ENCODE peak calls at places on chromosomes 3 and 15, in ten cellular contexts. S is tibial nerve, F is trophoblast cell, M is GM23338, Z is gastrocnemius medialis, U is aorta, K is stomach, G is heart left ventricle, A is lower lobe of right lung, T is breast epithelium. E is an unnamed sample.

GRCh38 chr15:71115567-71116351 is 488 bp downstream of the THSD4 start:
- DNase-seq in U (peak), K (peak), F (peak), A (peak), S (peak), Z (no peak), M (peak), T (peak), G (peak), E (no peak)

GRCh38 chr3:99645277-99646106 is 7.1 kb downstream of the COL8A1 start:
- DNase-seq in Z (no peak), F (peak), U (no peak), T (no peak), A (no peak), M (peak), S (no peak), G (no peak), K (no peak), E (no peak)

GRCh38 chr3:126746395-126747177 is 42.5 kb downstream of the CHCHD6 start:
- DNase-seq in K (peak), M (no peak), G (peak), Z (peak), S (peak), A (peak), U (no peak), F (peak), T (no peak), E (no peak)

GRCh38 chr15:88704791-88705768 is 66.3 kb downstream of the ISG20 start:
- DNase-seq in S (peak), G (peak), A (no peak), T (no peak), M (peak), F (no peak), K (peak), Z (no peak), U (peak), E (peak)

GRCh38 chr15:96359772-96360498 is 29.4 kb downstream of the NR2F2 start:
- DNase-seq in M (peak), F (peak), U (peak), Z (no peak), T (no peak), K (peak), A (no peak), G (no peak), S (peak), E (no peak)

GRCh38 chr3:141485578-141486415 is 1.0 kb upstream of the RASA2 start:
- DNase-seq in A (no peak), Z (no peak), M (peak), K (no peak), T (no peak), U (peak), G (no peak), F (peak), S (no peak), E (no peak)

GRCh38 chr3:197151562-197151961 is 121.9 kb upstream of the MELTF start:
- DNase-seq in F (peak), T (no peak), A (no peak), M (no peak), U (no peak), K (peak), S (peak), G (peak), Z (peak), E (no peak)

GRCh38 chr3:134362221-134362620 is 12.0 kb downstream of the AMOTL2 start:
- DNase-seq in M (no peak), F (no peak), G (no peak), T (peak), Z (no peak), K (no peak), A (peak), U (peak), S (no peak), E (no peak)

GRCh38 chr3:67559029-67559605 is 95.3 kb downstream of the SUCLG2 start:
- DNase-seq in S (no peak), M (no peak), T (no peak), U (no peak), G (no peak), A (no peak), Z (no peak), K (no peak), F (no peak), E (no peak)

GRCh38 chr15:93030430-93031102 is 58.4 kb downstream of the RGMA start:
- DNase-seq in M (peak), F (peak), S (peak), Z (peak), K (peak), G (peak), U (peak), A (peak), T (peak), E (peak)

GRCh38 chr15:48924528-48925393 is 39.0 kb downstream of the SHC4 start:
- DNase-seq in T (no peak), U (no peak), F (no peak), K (no peak), Z (no peak), A (no peak), M (no peak), G (no peak), S (peak), E (no peak)

GRCh38 chr15:59371458-59372351 is 966 bp downstream of the MYO1E start:
- DNase-seq in S (peak), M (peak), U (no peak), T (peak), K (peak), F (peak), Z (peak), A (peak), G (peak), E (peak)

GRCh38 chr15:57734860-57735259 is 28.3 kb downstream of the POLR2M start:
- DNase-seq in F (no peak), T (no peak), S (no peak), K (no peak), G (no peak), A (no peak), Z (no peak), U (no peak), M (no peak), E (no peak)

GRCh38 chr3:139173372-139174108 is 128.8 kb upstream of the PRR23C start:
- DNase-seq in U (no peak), M (no peak), S (no peak), G (no peak), Z (no peak), T (no peak), F (no peak), K (no peak), A (no peak), E (no peak)

GRCh38 chr3:177657243-177657642 is 460.0 kb upstream of the TBL1XR1 start:
- DNase-seq in S (no peak), U (no peak), K (no peak), F (no peak), M (no peak), Z (no peak), G (no peak), T (no peak), A (no peak), E (no peak)

GRCh38 chr3:143974181-143974876 is 2.7 kb downstream of the DIPK2A start:
- DNase-seq in F (no peak), T (no peak), A (no peak), U (no peak), S (no peak), K (no peak), G (no peak), M (no peak), Z (no peak), E (no peak)

GRCh38 chr3:186286114-186286513 is 75.9 kb downstream of the DGKG start:
- DNase-seq in K (no peak), M (no peak), S (no peak), F (peak), A (no peak), G (no peak), U (no peak), Z (no peak), T (no peak), E (no peak)

GRCh38 chr15:72809329-72809728 is 25.8 kb upstream of the ADPGK start:
- DNase-seq in Z (no peak), A (no peak), K (no peak), T (no peak), G (no peak), F (no peak), M (no peak), U (no peak), S (no peak), E (no peak)

GRCh38 chr3:135246027-135246426 is 451.0 kb downstream of the EPHB1 start:
- DNase-seq in K (no peak), M (peak), Z (no peak), S (no peak), T (no peak), G (no peak), U (no peak), F (no peak), A (no peak), E (no peak)

GRCh38 chr15:36468746-36469145 is 110.7 kb upstream of the CDIN1 start:
- DNase-seq in S (no peak), A (peak), G (peak), K (no peak), Z (no peak), U (no peak), F (no peak), T (no peak), M (no peak), E (no peak)

GRCh38 chr3:159200176-159200575 is 398.3 kb downstream of the MFSD1 start:
- DNase-seq in A (no peak), M (no peak), G (no peak), K (no peak), S (no peak), T (no peak), Z (no peak), U (no peak), F (no peak), E (no peak)

GRCh38 chr3:181691951-181692849 is 19.5 kb upstream of the SOX2 start:
- DNase-seq in M (no peak), F (no peak), K (no peak), Z (no peak), G (no peak), U (no peak), S (no peak), A (no peak), T (no peak), E (no peak)

GRCh38 chr3:123339302-123339701 is 109.6 kb downstream of the ADCY5 start:
- DNase-seq in T (no peak), F (no peak), M (no peak), S (no peak), K (no peak), U (no peak), Z (no peak), G (no peak), A (no peak), E (no peak)

GRCh38 chr3:98791341-98792325 is 28.5 kb downstream of the ST3GAL6 start:
- DNase-seq in T (no peak), G (no peak), S (no peak), F (no peak), U (no peak), M (no peak), A (no peak), Z (no peak), K (no peak), E (no peak)

GRCh38 chr3:186209810-186210752 is 101.2 kb upstream of the ETV5 start:
- DNase-seq in U (peak), M (peak), Z (peak), A (no peak), F (no peak), S (no peak), G (peak), T (peak), K (peak), E (peak)

GRCh38 chr3:71301001-71301400 is 282.5 kb downstream of the FOXP1 start:
- DNase-seq in U (no peak), A (no peak), K (no peak), T (no peak), S (no peak), M (no peak), G (no peak), Z (no peak), F (no peak), E (no peak)

GRCh38 chr3:72185549-72186484 is 400.9 kb upstream of the PROK2 start:
- DNase-seq in Z (no peak), T (no peak), G (no peak), F (peak), A (no peak), U (peak), M (no peak), K (no peak), S (no peak), E (no peak)

GRCh38 chr15:85417276-85417675 is 36.9 kb downstream of the AKAP13 start:
- DNase-seq in K (no peak), M (no peak), T (no peak), G (no peak), Z (no peak), A (no peak), U (no peak), F (no peak), S (no peak), E (no peak)

DNA sequence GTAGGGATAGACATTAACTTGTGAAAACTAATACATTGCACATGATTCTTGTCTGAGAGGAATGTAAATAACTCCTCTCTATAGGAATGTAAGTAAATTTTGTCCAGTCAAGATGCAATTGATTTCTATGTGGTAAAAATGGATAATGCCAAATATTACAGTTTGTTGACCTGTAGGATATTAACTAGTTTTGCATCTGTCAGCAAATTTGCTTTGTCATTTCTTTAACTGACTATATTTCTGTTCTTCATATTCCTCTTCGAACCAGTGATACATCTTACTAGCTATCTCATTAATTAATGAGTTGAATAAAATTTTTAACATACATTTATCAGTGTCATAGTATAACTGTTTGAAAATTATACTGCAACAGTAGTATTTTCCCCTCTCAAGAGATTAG is 80.4 kb downstream of the EDEM1 start:
- DNase-seq in S (no peak), M (no peak), F (no peak), Z (no peak), K (no peak), T (no peak), G (no peak), U (no peak), A (no peak), E (no peak)
- H3K27ac ChIP-seq in S (no peak), M (no peak), F (no peak), Z (no peak), K (no peak), T (no peak), G (no peak), U (no peak), A (no peak), E (no peak)

GRCh38 chr15:99158626-99159412 is 53.9 kb downstream of the SYNM start:
- DNase-seq in K (no peak), T (no peak), G (no peak), A (no peak), F (no peak), S (no peak), U (no peak), M (no peak), Z (no peak), E (no peak)

GRCh38 chr15:99155961-99156443 is 51.1 kb downstream of the SYNM start:
- DNase-seq in S (no peak), M (no peak), T (no peak), F (peak), A (no peak), G (no peak), U (no peak), K (no peak), Z (no peak), E (no peak)

GRCh38 chr15:99153026-99153535 is 48.2 kb downstream of the SYNM start:
- DNase-seq in Z (no peak), U (no peak), K (no peak), F (no peak), S (no peak), A (no peak), M (no peak), G (no peak), T (no peak), E (no peak)

GRCh38 chr15:99154271-99154670 is 49.4 kb downstream of the SYNM start:
- DNase-seq in Z (no peak), F (no peak), G (no peak), T (no peak), U (no peak), M (no peak), A (no peak), K (no peak), S (no peak), E (no peak)

GRCh38 chr15:99157456-99157855 is 52.6 kb downstream of the SYNM start:
- DNase-seq in M (no peak), U (no peak), Z (no peak), S (no peak), G (no peak), F (no peak), A (no peak), K (no peak), T (no peak), E (no peak)
- H3K27ac ChIP-seq in M (no peak), U (no peak), Z (no peak), S (no peak), G (no peak), F (no peak), A (no peak), K (no peak), T (no peak), E (no peak)

DNA sequence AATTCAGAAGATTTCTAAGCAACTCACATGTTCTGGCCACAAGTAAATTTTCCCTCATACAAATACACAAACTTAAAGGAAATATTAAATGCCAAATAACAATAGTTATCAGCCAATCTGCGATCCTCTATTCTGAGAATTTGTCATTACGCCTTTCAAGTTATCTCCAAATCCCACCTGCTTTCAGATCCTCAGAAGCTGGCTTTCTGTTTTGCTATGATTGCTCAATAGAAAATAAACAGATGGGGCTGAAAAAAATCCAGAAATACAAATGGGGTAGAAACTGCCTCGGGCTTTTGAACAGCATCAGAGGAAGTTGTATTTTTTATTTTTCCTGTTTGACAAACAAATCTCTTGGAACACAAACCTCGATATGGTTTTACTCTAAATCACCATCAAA is 74.0 kb upstream of the CNTN4 start:
- DNase-seq in A (no peak), G (no peak), U (no peak), T (no peak), M (no peak), S (no peak), Z (no peak), F (no peak), K (no peak), E (no peak)
- H3K27ac ChIP-seq in A (no peak), G (no peak), U (no peak), T (no peak), M (no peak), S (no peak), Z (no peak), F (no peak), K (no peak), E (no peak)

DNA sequence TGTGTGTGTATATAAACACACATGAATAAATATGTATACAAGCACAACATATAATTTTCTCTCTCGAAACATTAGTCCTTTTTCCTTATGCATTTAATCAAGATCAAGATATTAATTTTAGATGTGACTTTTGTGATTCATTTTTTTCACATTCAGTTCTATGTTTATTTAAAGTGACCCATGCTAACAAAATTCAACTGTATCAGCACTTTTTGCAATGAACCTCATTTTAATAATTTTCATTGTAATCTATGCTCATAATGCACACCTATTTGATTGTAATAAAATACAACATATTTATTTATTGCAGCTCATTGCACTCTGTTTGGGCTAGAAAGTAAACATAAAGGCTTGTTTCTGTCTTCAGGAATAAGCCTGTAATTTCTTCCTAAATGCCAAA is 586.3 kb downstream of the ROBO2 start:
- DNase-seq in K (no peak), U (no peak), G (no peak), A (no peak), T (no peak), Z (no peak), M (no peak), F (no peak), S (no peak), E (no peak)
- H3K27ac ChIP-seq in K (no peak), U (no peak), G (no peak), A (no peak), T (no peak), Z (no peak), M (no peak), F (no peak), S (no peak), E (no peak)

DNA sequence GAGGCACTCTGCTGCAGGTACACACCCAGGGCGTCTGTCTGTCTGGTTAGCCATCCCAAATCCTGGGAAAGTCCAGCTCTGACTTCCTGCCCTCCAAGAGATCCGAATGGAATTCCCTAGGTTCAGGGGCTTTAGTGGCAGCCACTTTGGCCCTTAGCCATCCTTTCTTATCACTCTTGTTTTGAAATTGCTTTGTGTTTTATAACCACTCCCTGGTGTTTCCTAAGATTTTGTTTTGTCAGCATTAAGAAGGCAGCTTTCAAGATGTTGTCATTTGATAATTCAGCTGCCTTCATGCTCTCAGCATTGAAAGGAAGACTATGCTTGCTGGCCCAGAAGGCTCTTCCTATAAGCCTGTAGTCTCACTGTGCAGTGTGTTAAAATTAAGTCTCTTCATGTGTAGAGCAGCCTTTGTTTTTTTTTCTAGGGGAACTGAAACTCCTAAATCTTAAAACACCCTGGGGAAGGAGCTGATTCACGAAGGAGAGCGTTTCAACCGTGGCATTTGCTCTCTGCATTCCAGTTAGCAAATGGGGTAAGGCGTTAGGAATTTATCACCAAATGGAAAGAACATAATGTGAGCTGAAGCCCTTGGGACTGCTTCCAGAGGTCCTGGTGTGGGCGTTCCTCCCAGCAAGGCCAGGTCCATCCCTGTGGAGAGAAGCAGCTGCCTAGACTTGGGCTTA is 14.2 kb upstream of the CLEC3B start:
- DNase-seq in A (peak), Z (peak), M (no peak), S (peak), K (peak), T (peak), U (peak), F (peak), G (peak), E (no peak)
- H3K27ac ChIP-seq in A (peak), Z (peak), M (no peak), S (peak), K (peak), T (peak), U (peak), F (peak), G (peak), E (no peak)

DNA sequence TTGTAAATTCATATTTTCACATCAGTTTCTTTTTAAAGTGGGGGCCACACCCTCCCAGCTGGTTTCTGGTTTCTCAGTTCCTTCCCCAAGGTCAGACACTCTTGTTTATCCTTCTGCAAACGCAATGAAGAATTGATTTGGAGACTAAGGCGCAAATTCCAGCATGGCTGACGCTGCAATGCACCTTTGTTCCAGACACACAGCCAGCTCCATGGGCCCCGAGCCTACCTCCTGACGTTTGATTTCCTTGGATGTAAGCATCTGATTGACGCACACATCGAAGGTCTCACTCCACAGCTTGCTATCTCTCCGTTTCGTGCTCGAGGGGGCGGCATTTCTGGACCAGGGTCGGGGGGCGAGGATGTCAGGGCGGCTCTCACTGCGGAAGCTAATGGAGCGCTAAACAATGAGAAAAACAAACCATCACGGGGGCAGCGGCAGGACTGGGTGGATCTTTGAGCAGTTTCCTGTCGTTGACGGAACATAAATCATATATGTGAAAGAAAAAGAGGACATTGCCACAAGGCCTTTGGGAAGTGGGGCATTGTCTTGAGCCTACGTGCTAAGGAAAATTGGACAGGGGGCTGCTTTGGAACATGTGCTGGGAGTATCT is 46.9 kb downstream of the ARHGEF3 start:
- DNase-seq in M (no peak), K (no peak), G (peak), F (no peak), Z (no peak), A (peak), S (peak), T (no peak), U (peak), E (no peak)
- H3K27ac ChIP-seq in M (no peak), K (peak), G (peak), F (no peak), Z (peak), A (peak), S (no peak), T (peak), U (no peak), E (no peak)

GRCh38 chr15:66963710-66964109 is 101.7 kb upstream of the SMAD3 start:
- DNase-seq in F (no peak), U (no peak), A (no peak), Z (no peak), K (no peak), M (no peak), G (no peak), S (no peak), T (no peak), E (no peak)
- H3K27ac ChIP-seq in F (no peak), U (no peak), A (no peak), Z (no peak), K (no peak), M (no peak), G (no peak), S (no peak), T (no peak), E (no peak)